ENCODE peak calls at places on chromosome 2, in seven cellular contexts. H is K562; V is NCI-H1092 treated with DMSO at 0.1 percent for 48 hours; Q is amniotic stem cell; L is pancreas; W is stimulated activated CD8-positive, alpha-beta memory T cell treated with anti-CD3 and anti-CD28 coated beads, Interleukin-15, amount 100 ng/mL, for 24 hours; N is esophagus muscularis mucosa. C is an unnamed sample.

GRCh38 chr2:7881456-7881855 is 800.4 kb upstream of the ID2 start:
- DNase-seq in N (peak; percentile 53), Q (no peak), L (no peak), W (no peak), V (no peak), H (no peak), C (no peak)

GRCh38 chr2:217158906-217159305 is 299.0 kb upstream of the TNP1 start:
- DNase-seq in V (no peak), W (no peak), N (no peak), Q (no peak), H (no peak), L (no peak), C (no peak)

GRCh38 chr2:213238753-213239591 is 45.3 kb upstream of the SPAG16 start:
- DNase-seq in W (no peak), Q (peak; percentile 61), H (no peak), L (peak; percentile 9), V (no peak), N (no peak), C (no peak)

GRCh38 chr2:9753665-9754531 is 89.4 kb upstream of the TAF1B start:
- DNase-seq in H (no peak), V (no peak), N (no peak), Q (no peak), W (no peak), L (no peak), C (no peak)

GRCh38 chr2:144849612-144850011 is 329.7 kb upstream of the ZEB2 start:
- DNase-seq in H (no peak), L (peak; percentile 31), Q (no peak), W (no peak), V (no peak), N (no peak), C (no peak)

GRCh38 chr2:37318401-37318800 is 6.2 kb downstream of the PRKD3 start:
- DNase-seq in H (no peak), W (no peak), N (no peak), V (no peak), Q (no peak), L (no peak), C (no peak)

GRCh38 chr2:186068154-186068826 is 329.7 kb downstream of the FSIP2 start:
- DNase-seq in L (no peak), H (no peak), V (no peak), N (no peak), W (no peak), Q (no peak), C (no peak)

GRCh38 chr2:219247678-219248642 is 2.7 kb downstream of the STK16 start:
- DNase-seq in N (no peak), Q (no peak), V (no peak), H (peak; percentile 9), W (no peak), L (no peak), C (no peak)

GRCh38 chr2:237448626-237449025 is 34.7 kb upstream of the COL6A3 start:
- DNase-seq in V (no peak), Q (no peak), N (no peak), W (no peak), L (no peak), H (no peak), C (no peak)

GRCh38 chr2:72917138-72917874 is at the start of gene EMX1:
- DNase-seq in N (no peak), H (peak; percentile 88), W (no peak), Q (no peak), L (peak; percentile 80), V (peak; percentile 37), C (no peak)

GRCh38 chr2:64453710-64454315 is at the start of gene LGALSL:
- DNase-seq in H (peak; percentile 62), L (peak; percentile 85), N (peak; percentile 93), V (no peak), W (no peak), Q (peak; percentile 32), C (no peak)

GRCh38 chr2:11932053-11932512 is 185.7 kb downstream of the LPIN1 start:
- DNase-seq in Q (no peak), W (no peak), N (peak; percentile 42), L (no peak), H (peak; percentile 51), V (no peak), C (no peak)

GRCh38 chr2:121095257-121096080 is 189.5 kb downstream of the TFCP2L1 start:
- DNase-seq in L (peak; percentile 62), H (peak; percentile 68), V (peak; percentile 71), N (no peak), Q (peak; percentile 33), W (no peak), C (no peak)

GRCh38 chr2:16971722-16972234 is 306.1 kb upstream of the CYRIA start:
- DNase-seq in H (no peak), N (no peak), L (no peak), V (no peak), Q (no peak), W (no peak), C (no peak)

GRCh38 chr2:174969091-174969734 is 36.0 kb downstream of the CHN1 start:
- DNase-seq in N (no peak), V (no peak), Q (no peak), W (no peak), L (no peak), H (no peak), C (no peak)

GRCh38 chr2:43484323-43484930 is 111.4 kb downstream of the THADA start:
- DNase-seq in L (no peak), W (no peak), V (peak; percentile 68), H (peak; percentile 35), Q (peak; percentile 64), N (no peak), C (peak; percentile 57)

GRCh38 chr2:23617167-23617787 is 232.3 kb downstream of the KLHL29 start:
- DNase-seq in V (peak; percentile 82), Q (peak; percentile 33), W (no peak), H (peak; percentile 42), L (no peak), N (no peak), C (no peak)

GRCh38 chr2:60948926-60949579 is 67.7 kb downstream of the REL start:
- DNase-seq in Q (no peak), N (no peak), H (no peak), W (no peak), V (no peak), L (no peak), C (no peak)

GRCh38 chr2:191552036-191552435 is 125.9 kb upstream of the NABP1 start:
- DNase-seq in Q (no peak), L (no peak), W (no peak), V (peak; percentile 21), N (no peak), H (no peak), C (peak; percentile 94)

GRCh38 chr2:134301099-134301970 is 47.5 kb downstream of the MGAT5 start:
- DNase-seq in Q (peak; percentile 5), V (peak; percentile 57), L (no peak), N (no peak), W (no peak), H (no peak), C (no peak)

GRCh38 chr2:219844756-219845155 is 217.3 kb downstream of the SLC4A3 start:
- DNase-seq in W (no peak), Q (no peak), V (no peak), L (no peak), H (no peak), N (no peak), C (no peak)

GRCh38 chr2:215136669-215137328 is 1.6 kb downstream of the ABCA12 start:
- DNase-seq in L (no peak), W (no peak), N (no peak), Q (no peak), H (no peak), V (no peak), C (peak; percentile 53)

GRCh38 chr2:101717041-101717817 is 19.7 kb downstream of the MAP4K4 start:
- DNase-seq in N (no peak), H (no peak), L (no peak), Q (no peak), W (no peak), V (no peak), C (no peak)

GRCh38 chr2:182372661-182373060 is 54.2 kb downstream of the PDE1A start:
- DNase-seq in V (no peak), H (no peak), Q (peak; percentile 58), L (no peak), W (no peak), N (no peak), C (no peak)

GRCh38 chr2:98393354-98393753 is 47.1 kb downstream of the CNGA3 start:
- DNase-seq in N (no peak), Q (no peak), L (no peak), V (no peak), H (no peak), W (no peak), C (no peak)

GRCh38 chr2:74233648-74234047 is 35.2 kb downstream of the MTHFD2 start:
- DNase-seq in Q (no peak), N (no peak), H (no peak), W (no peak), V (no peak), L (no peak), C (no peak)

GRCh38 chr2:183059561-183059960 is 19.0 kb upstream of the DUSP19 start:
- DNase-seq in V (no peak), W (no peak), Q (peak; percentile 59), H (peak; percentile 56), L (no peak), N (no peak), C (no peak)

GRCh38 chr2:157901325-157901724 is 25.2 kb upstream of the ACVR1 start:
- DNase-seq in V (no peak), N (no peak), H (no peak), W (no peak), Q (no peak), L (no peak), C (no peak)

GRCh38 chr2:109512076-109512475 is 101.7 kb downstream of the SEPTIN10 start:
- DNase-seq in N (no peak), Q (no peak), V (no peak), L (no peak), W (no peak), H (no peak), C (no peak)